ENCODE peak calls at places on chromosome 15, in four cellular contexts. I is heart left ventricle, H is AG04449, A is Karpas-422. R is an unnamed sample.

GRCh38 chr15:95897651-95898050 is 432.8 kb upstream of the NR2F2 start:
- DNase-seq in I (no peak), H (no peak), A (no peak), R (no peak)

GRCh38 chr15:77676569-77677375 is 44.1 kb upstream of the LINGO1 start:
- DNase-seq in I (no peak), H (no peak), A (no peak), R (no peak)

GRCh38 chr15:55683366-55683765 is 59.6 kb downstream of the PRTG start:
- DNase-seq in I (no peak), H (no peak), A (no peak), R (peak; percentile 14)

GRCh38 chr15:52645916-52646315 is 33.3 kb downstream of the ATOSA start:
- DNase-seq in I (no peak), H (no peak), A (no peak), R (no peak)

GRCh38 chr15:58506787-58507671 is 75.2 kb downstream of the LIPC start:
- DNase-seq in I (no peak), H (no peak), A (no peak), R (no peak)

GRCh38 chr15:70470556-70471191 is 292.7 kb downstream of the UACA start:
- DNase-seq in I (no peak), H (no peak), A (no peak), R (no peak)

GRCh38 chr15:82790321-82790720 is 15.5 kb downstream of the FSD2 start:
- DNase-seq in I (no peak), H (no peak), A (no peak), R (no peak)

GRCh38 chr15:80072285-80072684 is 12.8 kb downstream of the ZFAND6 start:
- DNase-seq in I (no peak), H (peak; percentile 67), A (peak; percentile 93), R (peak; percentile 50)

GRCh38 chr15:82021992-82022391 is 23.8 kb downstream of the MEX3B start:
- DNase-seq in I (no peak), H (no peak), A (no peak), R (no peak)

GRCh38 chr15:31489801-31490646 is 163.4 kb downstream of the KLF13 start:
- DNase-seq in I (no peak), H (no peak), A (peak; percentile 83), R (no peak)

GRCh38 chr15:69576035-69576526 is 123.5 kb downstream of the RPLP1 start:
- DNase-seq in I (peak; percentile 54), H (no peak), A (peak; percentile 85), R (no peak)

GRCh38 chr15:81531971-81532370 is 158.0 kb upstream of the TMC3 start:
- DNase-seq in I (no peak), H (no peak), A (no peak), R (no peak)

GRCh38 chr15:59392299-59392698 is 19.6 kb upstream of the MYO1E start:
- DNase-seq in I (no peak), H (no peak), A (no peak), R (no peak)

GRCh38 chr15:95998935-95999334 is 331.6 kb upstream of the NR2F2 start:
- DNase-seq in I (no peak), H (no peak), A (no peak), R (no peak)

GRCh38 chr15:29724026-29724425 is 98.2 kb downstream of the TJP1 start:
- DNase-seq in I (no peak), H (no peak), A (no peak), R (no peak)

GRCh38 chr15:58876306-58876705 is 57.2 kb downstream of the SLTM start:
- DNase-seq in I (no peak), H (no peak), A (no peak), R (no peak)

GRCh38 chr15:70032509-70032908 is 65.2 kb downstream of the TLE3 start:
- DNase-seq in I (no peak), H (no peak), A (no peak), R (no peak)

GRCh38 chr15:41783272-41783660 is 9.0 kb downstream of the MAPKBP1 start:
- DNase-seq in I (no peak), H (no peak), A (no peak), R (no peak)

GRCh38 chr15:74786659-74787165 is 4.8 kb downstream of the CSK start:
- DNase-seq in I (peak; percentile 72), H (no peak), A (peak; percentile 90), R (no peak)
- H3K4me3 ChIP-seq in I (peak overlapping the region; percentile 7), H (no peak overlapping the region), A (peak overlapping the region; percentile 94), R (no peak overlapping the region)

GRCh38 chr15:73109751-73110150 is 57.5 kb downstream of the NEO1 start:
- DNase-seq in I (no peak), H (no peak), A (no peak), R (no peak)
- H3K4me3 ChIP-seq in I (no peak overlapping the region), H (no peak overlapping the region), A (no peak overlapping the region), R (no peak overlapping the region)

GRCh38 chr15:88441076-88441730 is 26.0 kb downstream of the MRPL46 start:
- DNase-seq in I (no peak), H (no peak), A (no peak), R (no peak)
- H3K4me3 ChIP-seq in I (no peak overlapping the region), H (no peak overlapping the region), A (no peak overlapping the region), R (no peak overlapping the region)

GRCh38 chr15:101174152-101174920 is 77.5 kb downstream of the CHSY1 start:
- DNase-seq in I (no peak), H (no peak), A (no peak), R (no peak)
- H3K4me3 ChIP-seq in I (no peak overlapping the region), H (no peak overlapping the region), A (no peak overlapping the region), R (no peak overlapping the region)

GRCh38 chr15:45094358-45094730 is 19.6 kb downstream of the DUOX2 start:
- DNase-seq in I (no peak), H (no peak), A (no peak), R (no peak)

GRCh38 chr15:45093013-45093412 is 21.0 kb downstream of the DUOX2 start:
- DNase-seq in I (no peak), H (no peak), A (no peak), R (no peak)

GRCh38 chr15:45091581-45091980 is 22.4 kb downstream of the DUOX2 start:
- DNase-seq in I (peak; percentile 66), H (no peak), A (no peak), R (no peak)

GRCh38 chr15:45095661-45096060 is 18.3 kb downstream of the DUOX2 start:
- DNase-seq in I (no peak), H (no peak), A (no peak), R (no peak)

DNA sequence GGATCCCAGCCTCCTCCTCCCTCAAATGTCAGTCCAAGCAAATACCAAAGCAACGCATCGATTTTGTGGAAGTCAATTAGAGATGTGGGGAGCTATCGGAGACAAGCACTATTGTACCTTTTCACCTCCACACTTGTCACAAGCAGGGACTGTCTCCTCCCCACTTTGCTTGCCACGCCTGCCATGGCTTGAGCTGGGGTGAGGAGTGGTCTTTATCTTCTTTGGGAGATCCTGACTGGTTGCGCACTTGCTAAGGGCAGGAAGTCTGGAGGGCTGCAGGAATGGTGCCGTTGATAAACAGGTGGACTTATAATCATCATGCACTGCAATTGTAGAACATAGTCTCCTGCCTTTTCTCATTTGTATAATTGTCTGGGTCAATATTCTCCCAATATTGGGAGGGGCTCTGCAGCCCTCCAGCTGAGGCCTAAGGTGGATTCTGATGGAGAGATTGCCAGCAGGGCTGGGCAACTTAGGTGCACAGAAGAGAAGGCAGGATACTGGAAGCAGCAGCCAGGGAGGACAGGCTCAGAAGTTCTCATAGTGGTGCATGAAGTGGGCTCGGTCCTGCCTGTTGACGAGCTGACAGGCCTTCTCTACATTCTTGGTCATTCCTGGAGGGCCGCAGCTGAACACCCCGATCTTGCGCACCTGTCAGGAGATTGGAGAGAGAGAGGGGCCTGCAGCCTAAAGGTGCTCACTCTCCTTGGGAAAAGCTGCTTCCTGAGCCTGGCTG is 20.2 kb downstream of the DUOX2 start:
- DNase-seq in I (no peak), H (no peak), A (no peak), R (no peak)
- H3K4me3 ChIP-seq in I (no peak overlapping the region), H (no peak overlapping the region), A (no peak overlapping the region), R (no peak overlapping the region)

DNA sequence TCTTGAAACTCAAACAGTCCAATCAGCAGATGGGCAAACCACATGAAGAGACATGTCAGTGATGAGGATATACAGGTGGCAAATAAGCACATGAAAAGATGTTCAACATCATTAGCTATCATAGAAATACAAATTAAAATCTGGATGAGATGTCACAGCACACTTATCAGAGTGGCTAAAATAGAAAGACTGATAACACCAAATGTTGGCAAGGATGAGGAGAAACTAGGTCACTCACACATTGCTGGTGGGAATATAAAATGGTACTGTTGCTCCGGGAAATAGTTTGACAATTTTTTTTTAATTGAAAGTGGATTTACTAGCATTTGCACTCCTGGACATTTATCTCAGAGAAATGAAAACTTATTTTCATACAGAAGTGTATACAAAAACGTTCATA is 8.4 kb downstream of the PGPEP1L start:
- DNase-seq in I (no peak), H (no peak), A (no peak), R (no peak)
- H3K4me3 ChIP-seq in I (no peak overlapping the region), H (no peak overlapping the region), A (no peak overlapping the region), R (no peak overlapping the region)

DNA sequence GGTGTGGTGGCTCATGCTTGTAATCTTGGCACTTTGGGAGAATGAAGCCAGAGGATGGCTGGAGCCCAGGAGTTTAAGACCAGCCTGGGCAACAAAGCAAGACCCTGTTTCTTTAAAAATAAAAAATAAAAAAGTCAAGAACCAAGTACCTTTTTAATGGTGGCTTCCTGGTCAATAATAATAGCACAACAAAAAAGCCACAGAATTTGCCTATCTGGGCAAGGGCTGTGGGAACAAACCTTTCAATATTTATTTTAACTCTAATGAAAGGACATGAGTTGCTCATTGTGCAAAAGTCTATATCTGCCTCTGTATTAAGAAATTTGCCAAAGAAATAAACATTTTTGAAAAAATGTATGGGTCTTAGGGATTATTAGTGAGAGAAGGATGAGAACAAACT is 2.1 kb downstream of the ZNF609 start:
- DNase-seq in I (no peak), H (no peak), A (no peak), R (no peak)
- H3K4me3 ChIP-seq in I (no peak overlapping the region), H (no peak overlapping the region), A (peak overlapping the region; percentile 71), R (no peak overlapping the region)

GRCh38 chr15:35618260-35619188 is 72.6 kb upstream of the DPH6 start:
- DNase-seq in I (no peak), H (no peak), A (no peak), R (peak; percentile 11)
- H3K4me3 ChIP-seq in I (no peak overlapping the region), H (no peak overlapping the region), A (no peak overlapping the region), R (no peak overlapping the region)

DNA sequence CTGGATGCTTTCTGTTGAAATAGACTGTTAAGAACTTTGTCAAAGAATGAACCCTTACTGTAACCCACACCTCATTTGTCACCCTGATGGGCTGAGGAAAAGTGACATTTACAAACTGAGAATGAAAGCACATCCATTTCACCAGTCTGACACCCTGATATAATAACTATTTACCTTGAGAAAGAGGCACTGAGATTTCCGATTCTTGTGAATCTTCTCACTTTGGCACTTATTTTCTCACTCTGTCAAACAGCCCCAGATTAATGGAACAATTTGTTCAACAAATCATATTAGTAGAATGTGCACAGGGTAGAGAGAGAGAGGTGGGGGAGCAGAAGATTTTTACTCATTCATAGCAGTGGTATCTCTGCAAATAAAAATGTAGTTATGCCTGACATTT is 606.9 kb downstream of the MCTP2 start:
- DNase-seq in I (no peak), H (no peak), A (no peak), R (no peak)
- H3K4me3 ChIP-seq in I (no peak overlapping the region), H (no peak overlapping the region), A (no peak overlapping the region), R (no peak overlapping the region)

R was measured in AG09309.